ENCODE peak calls at places on chromosomes 5 and 9, in five cellular contexts. U, R, Y, V and Z are unnamed samples.

GRCh38 chr9:4442806-4443205 is 47.5 kb upstream of the SLC1A1 start:
- DNase-seq in V (no peak), U (no peak), R (no peak), Y (no peak), Z (no peak)

GRCh38 chr9:111803924-111804323 is 9.2 kb upstream of the SHOC1 start:
- DNase-seq in Y (no peak), V (no peak), R (no peak), U (no peak), Z (no peak)

GRCh38 chr5:143349127-143349526 is 54.4 kb downstream of the NR3C1 start:
- DNase-seq in R (no peak), U (no peak), Y (no peak), V (no peak), Z (no peak)

GRCh38 chr5:61948151-61948550 is 357.9 kb upstream of the KIF2A start:
- DNase-seq in V (no peak), Y (no peak), U (no peak), R (no peak), Z (no peak)

GRCh38 chr5:172267943-172268342 is 15.6 kb downstream of the UBTD2 start:
- DNase-seq in U (no peak), Y (no peak), V (no peak), R (no peak), Z (no peak)

GRCh38 chr9:76203373-76203772 is 190.9 kb downstream of the RFK start:
- DNase-seq in Y (no peak), U (no peak), R (no peak), V (peak), Z (no peak)

GRCh38 chr9:126435626-126436025 is 109.0 kb downstream of the MVB12B start:
- DNase-seq in Y (no peak), U (no peak), R (no peak), V (no peak), Z (no peak)

GRCh38 chr5:127615916-127616315 is 33.0 kb upstream of the CTXN3 start:
- DNase-seq in R (no peak), V (peak), U (no peak), Y (no peak), Z (no peak)

GRCh38 chr9:1738511-1739100 is 276.5 kb upstream of the SMARCA2 start:
- DNase-seq in U (no peak), Y (no peak), V (no peak), R (no peak), Z (no peak)

GRCh38 chr5:138461343-138462125 is 3.7 kb upstream of the EGR1 start:
- DNase-seq in V (peak), Y (no peak), U (no peak), R (no peak), Z (no peak)